ENCODE peak calls at places on chromosomes 5 and 9, in four cellular contexts. G is transverse colon, Y is PC-9, Q is endodermal cell. F is an unnamed sample.

GRCh38 chr9:114100536-114100935 is 1.4 kb upstream of the KIF12 start:
- DNase-seq in G (no peak), Y (no peak), Q (no peak), F (no peak)

GRCh38 chr5:172798422-172799215 is 27.6 kb upstream of the DUSP1 start:
- DNase-seq in G (peak; percentile 45), Y (peak; percentile 94), Q (peak; percentile 36), F (no peak)

GRCh38 chr9:123772967-123773366 is 157.0 kb downstream of the DENND1A start:
- DNase-seq in G (no peak), Y (no peak), Q (no peak), F (no peak)

GRCh38 chr5:142684508-142685031 is 1.3 kb downstream of the FGF1 start:
- DNase-seq in G (no peak), Y (no peak), Q (peak; percentile 88), F (no peak)

GRCh38 chr9:137455361-137455991 is 3.7 kb downstream of the NSMF start:
- DNase-seq in G (no peak), Y (no peak), Q (no peak), F (no peak)

GRCh38 chr5:41929035-41929434 is 4.0 kb downstream of the FBXO4 start:
- DNase-seq in G (no peak), Y (no peak), Q (no peak), F (no peak)

GRCh38 chr9:69198526-69199250 is 24.6 kb downstream of the TJP2 start:
- DNase-seq in G (no peak), Y (no peak), Q (no peak), F (no peak)

GRCh38 chr9:91207481-91207888 is 154.2 kb downstream of the AUH start:
- DNase-seq in G (no peak), Y (no peak), Q (no peak), F (no peak)

GRCh38 chr5:125410501-125411162 is 664.2 kb upstream of the ZNF608 start:
- DNase-seq in G (no peak), Y (peak; percentile 77), Q (no peak), F (no peak)

GRCh38 chr9:121650220-121651013 is 1.0 kb upstream of the DAB2IP start:
- DNase-seq in G (peak; percentile 84), Y (peak; percentile 51), Q (peak; percentile 94), F (peak; percentile 87)

GRCh38 chr5:138438724-138439536 is at the start of gene REEP2:
- DNase-seq in G (peak; percentile 25), Y (no peak), Q (peak; percentile 87), F (no peak)

GRCh38 chr5:53422539-53422938 is 57.9 kb upstream of the FST start:
- DNase-seq in G (no peak), Y (no peak), Q (no peak), F (no peak)

GRCh38 chr5:149392718-149393117 is 13.6 kb upstream of the IL17B start:
- DNase-seq in G (no peak), Y (no peak), Q (no peak), F (no peak)

GRCh38 chr5:108028883-108029282 is 353.0 kb downstream of the FBXL17 start:
- DNase-seq in G (no peak), Y (no peak), Q (no peak), F (no peak)

DNA sequence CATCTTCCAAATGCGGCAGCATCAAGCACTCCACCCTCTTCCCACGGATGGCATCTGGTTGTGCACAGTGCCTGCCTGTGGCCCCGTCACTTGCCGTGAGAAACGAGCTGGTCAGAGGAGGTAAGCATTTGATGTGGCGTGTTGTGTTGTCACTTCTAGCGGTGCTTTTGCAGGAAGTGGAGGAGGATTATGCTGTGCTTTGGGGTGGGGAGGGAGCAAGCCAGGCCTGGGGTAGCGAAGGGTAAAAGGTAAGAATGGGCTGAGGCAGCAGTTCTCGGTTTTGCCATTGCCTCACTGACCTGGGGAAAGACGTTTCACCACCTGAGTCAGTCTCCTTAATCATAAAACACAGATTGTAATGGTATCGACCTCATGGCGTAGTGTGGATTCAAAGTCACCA is 2.3 kb upstream of the POMT1 start:
- DNase-seq in G (peak; percentile 21), Y (no peak), Q (no peak), F (no peak)
- TF ChIP-seq CTCF in G (no peak), Y (no peak), Q (no peak), F (no peak)

GRCh38 chr9:102967979-102968378 is 27.2 kb upstream of the CYLC2 start:
- DNase-seq in G (no peak), Y (no peak), Q (no peak), F (no peak)
- TF ChIP-seq CTCF in G (no peak), Y (no peak), Q (no peak), F (no peak)

GRCh38 chr5:154158379-154158738 is 32.2 kb upstream of the GALNT10 start:
- DNase-seq in G (no peak), Y (no peak), Q (peak; percentile 21), F (no peak)
- TF ChIP-seq CTCF in G (no peak), Y (no peak), Q (no peak), F (no peak)

GRCh38 chr9:33737811-33738606 is 57.4 kb upstream of the PRSS3 start:
- DNase-seq in G (peak; percentile 59), Y (peak; percentile 38), Q (peak; percentile 88), F (no peak)
- TF ChIP-seq CTCF in G (peak; percentile 56), Y (peak; percentile 72), Q (peak; percentile 87), F (peak; percentile 82)

F was measured in osteocyte.